ENCODE peak calls at places on chromosomes 4 and X, in nine cellular contexts. One of them, this sample, is unnamed.
A peak's percentile ranks its signal among the peaks of the same experiment; 100 is the strongest.

GRCh38 chrX:109841869-109842579 is 109.0 kb upstream of the ACSL4 start:
- DNase-seq in NCI-H187 treated with DMSO at 0.1 percent for 48 hours: no peak
- DNase-seq in stimulated activated CD8-positive, alpha-beta memory T cell treated with anti-CD3 and anti-CD28 coated beads, Interleukin-4, amount 100 ng/mL, for 24 hours: no peak
- DNase-seq in activated B cell treated with CpG ODN at 0.5 μM for 24 hours: no peak
- DNase-seq in A549: no peak
- DNase-seq in endodermal cell: no peak
- DNase-seq in AG08395: no peak
- DNase-seq in neural crest cell: no peak
- DNase-seq in HT-29: no peak
- DNase-seq in this sample: no peak

GRCh38 chrX:40897768-40898167 is 162.4 kb upstream of the MED14 start:
- DNase-seq in activated B cell treated with CpG ODN at 0.5 μM for 24 hours: no peak
- DNase-seq in stimulated activated CD8-positive, alpha-beta memory T cell treated with anti-CD3 and anti-CD28 coated beads, Interleukin-4, amount 100 ng/mL, for 24 hours: no peak
- DNase-seq in neural crest cell: no peak
- DNase-seq in endodermal cell: no peak
- DNase-seq in A549: no peak
- DNase-seq in NCI-H187 treated with DMSO at 0.1 percent for 48 hours: no peak
- DNase-seq in HT-29: no peak
- DNase-seq in AG08395: no peak
- DNase-seq in this sample: no peak

GRCh38 chrX:41178201-41178600 is 93.0 kb downstream of the USP9X start:
- DNase-seq in HT-29: no peak
- DNase-seq in endodermal cell: no peak
- DNase-seq in A549: no peak
- DNase-seq in stimulated activated CD8-positive, alpha-beta memory T cell treated with anti-CD3 and anti-CD28 coated beads, Interleukin-4, amount 100 ng/mL, for 24 hours: no peak
- DNase-seq in activated B cell treated with CpG ODN at 0.5 μM for 24 hours: no peak
- DNase-seq in neural crest cell: no peak
- DNase-seq in AG08395: no peak
- DNase-seq in NCI-H187 treated with DMSO at 0.1 percent for 48 hours: no peak
- DNase-seq in this sample: no peak

GRCh38 chr4:17721496-17722360 is 59.7 kb downstream of the FAM184B start:
- DNase-seq in AG08395: peak; percentile 91
- DNase-seq in endodermal cell: no peak
- DNase-seq in HT-29: no peak
- DNase-seq in activated B cell treated with CpG ODN at 0.5 μM for 24 hours: no peak
- DNase-seq in neural crest cell: no peak
- DNase-seq in stimulated activated CD8-positive, alpha-beta memory T cell treated with anti-CD3 and anti-CD28 coated beads, Interleukin-4, amount 100 ng/mL, for 24 hours: no peak
- DNase-seq in NCI-H187 treated with DMSO at 0.1 percent for 48 hours: no peak
- DNase-seq in A549: no peak
- DNase-seq in this sample: no peak

GRCh38 chr4:132642196-132642817 is 506.8 kb upstream of the PCDH10 start:
- DNase-seq in endodermal cell: peak; percentile 78
- DNase-seq in AG08395: no peak
- DNase-seq in neural crest cell: peak; percentile 33
- DNase-seq in A549: peak; percentile 12
- DNase-seq in NCI-H187 treated with DMSO at 0.1 percent for 48 hours: no peak
- DNase-seq in activated B cell treated with CpG ODN at 0.5 μM for 24 hours: no peak
- DNase-seq in stimulated activated CD8-positive, alpha-beta memory T cell treated with anti-CD3 and anti-CD28 coated beads, Interleukin-4, amount 100 ng/mL, for 24 hours: no peak
- DNase-seq in HT-29: peak; percentile 53
- DNase-seq in this sample: peak; percentile 48

GRCh38 chrX:13223868-13224555 is 95.8 kb downstream of the ATXN3L start:
- DNase-seq in stimulated activated CD8-positive, alpha-beta memory T cell treated with anti-CD3 and anti-CD28 coated beads, Interleukin-4, amount 100 ng/mL, for 24 hours: no peak
- DNase-seq in neural crest cell: no peak
- DNase-seq in AG08395: peak; percentile 88
- DNase-seq in NCI-H187 treated with DMSO at 0.1 percent for 48 hours: no peak
- DNase-seq in A549: peak; percentile 64
- DNase-seq in HT-29: peak; percentile 67
- DNase-seq in activated B cell treated with CpG ODN at 0.5 μM for 24 hours: no peak
- DNase-seq in endodermal cell: no peak
- DNase-seq in this sample: no peak

GRCh38 chr4:186704059-186704458 is 19.6 kb downstream of the FAT1 start:
- DNase-seq in activated B cell treated with CpG ODN at 0.5 μM for 24 hours: no peak
- DNase-seq in stimulated activated CD8-positive, alpha-beta memory T cell treated with anti-CD3 and anti-CD28 coated beads, Interleukin-4, amount 100 ng/mL, for 24 hours: no peak
- DNase-seq in HT-29: no peak
- DNase-seq in endodermal cell: no peak
- DNase-seq in A549: no peak
- DNase-seq in AG08395: no peak
- DNase-seq in NCI-H187 treated with DMSO at 0.1 percent for 48 hours: no peak
- DNase-seq in neural crest cell: no peak
- DNase-seq in this sample: no peak

GRCh38 chr4:3868146-3868840 is 102.1 kb downstream of the ADRA2C start:
- DNase-seq in NCI-H187 treated with DMSO at 0.1 percent for 48 hours: no peak
- DNase-seq in neural crest cell: no peak
- DNase-seq in activated B cell treated with CpG ODN at 0.5 μM for 24 hours: no peak
- DNase-seq in HT-29: no peak
- DNase-seq in A549: no peak
- DNase-seq in endodermal cell: peak; percentile 91
- DNase-seq in AG08395: peak; percentile 44
- DNase-seq in stimulated activated CD8-positive, alpha-beta memory T cell treated with anti-CD3 and anti-CD28 coated beads, Interleukin-4, amount 100 ng/mL, for 24 hours: no peak
- DNase-seq in this sample: no peak

GRCh38 chr4:118396881-118397666 is 44.3 kb upstream of the PRSS12 start:
- DNase-seq in AG08395: no peak
- DNase-seq in stimulated activated CD8-positive, alpha-beta memory T cell treated with anti-CD3 and anti-CD28 coated beads, Interleukin-4, amount 100 ng/mL, for 24 hours: no peak
- DNase-seq in endodermal cell: no peak
- DNase-seq in HT-29: no peak
- DNase-seq in A549: no peak
- DNase-seq in NCI-H187 treated with DMSO at 0.1 percent for 48 hours: no peak
- DNase-seq in neural crest cell: no peak
- DNase-seq in activated B cell treated with CpG ODN at 0.5 μM for 24 hours: no peak
- DNase-seq in this sample: no peak

This sample was measured in globus pallidus.